ENCODE peak calls at places on chromosome 13, in eight cellular contexts. R is IMR-90; Z is Peyer's patch; Q is body of pancreas; J is BE2C; T is heart left ventricle; S is pancreas; C is naive thymus-derived CD4-positive, alpha-beta T cell. N is an unnamed sample. For H3K4me1 and H3K9me3, the result is how much of the 10 kb centered on the place peaks cover.

GRCh38 chr13:33797622-33798021 is 20.3 kb upstream of the RFC3 start:
- DNase-seq in R (no peak), Z (no peak), Q (no peak), J (no peak), T (no peak), S (no peak), C (no peak), N (no peak)

GRCh38 chr13:43061496-43062280 is 38.3 kb downstream of the DNAJC15 start:
- DNase-seq in R (no peak), Z (no peak), Q (no peak), J (no peak), T (no peak), S (no peak), C (no peak), N (no peak)

GRCh38 chr13:38814331-38814730 is 127.5 kb downstream of the FREM2 start:
- DNase-seq in R (no peak), Z (no peak), Q (no peak), J (no peak), T (no peak), S (no peak), C (no peak), N (no peak)

GRCh38 chr13:44393391-44393790 is 19.8 kb downstream of the SERP2 start:
- DNase-seq in R (no peak), Z (no peak), Q (no peak), J (no peak), T (no peak), S (peak), C (no peak), N (no peak)

GRCh38 chr13:65677906-65678305 is 1552.2 kb downstream of the PCDH9 start:
- DNase-seq in R (peak), Z (no peak), Q (no peak), J (no peak), T (no peak), S (no peak), C (no peak), N (no peak)

GRCh38 chr13:88948501-88948900 is 1277.3 kb downstream of the SLITRK5 start:
- DNase-seq in R (no peak), Z (no peak), Q (no peak), J (no peak), T (no peak), S (no peak), C (no peak), N (no peak)

GRCh38 chr13:77300176-77301141 is 26.4 kb downstream of the MYCBP2 start:
- DNase-seq in R (peak), Z (no peak), Q (no peak), J (no peak), T (no peak), S (no peak), C (no peak), N (no peak)

GRCh38 chr13:104678161-104678560 is 1611.9 kb upstream of the SLC10A2 start:
- DNase-seq in R (no peak), Z (no peak), Q (no peak), J (no peak), T (no peak), S (no peak), C (no peak), N (no peak)

GRCh38 chr13:35630551-35631275 is 154.2 kb upstream of the MAB21L1 start:
- DNase-seq in R (peak), Z (no peak), Q (no peak), J (peak), T (no peak), S (no peak), C (no peak), N (peak)

GRCh38 chr13:20190481-20191310 is 2.0 kb downstream of the GJB2 start:
- DNase-seq in R (peak), Z (no peak), Q (no peak), J (no peak), T (no peak), S (no peak), C (no peak), N (no peak)

GRCh38 chr13:86282450-86282849 is 483.2 kb upstream of the SLITRK6 start:
- DNase-seq in R (no peak), Z (no peak), Q (no peak), J (no peak), T (no peak), S (no peak), C (no peak), N (no peak)

GRCh38 chr13:35824395-35824794 is 306.8 kb downstream of the DCLK1 start:
- DNase-seq in R (no peak), Z (no peak), Q (no peak), J (no peak), T (no peak), S (no peak), C (no peak), N (no peak)

GRCh38 chr13:67223024-67223423 is 7.1 kb downstream of the PCDH9 start:
- DNase-seq in R (peak), Z (no peak), Q (no peak), J (no peak), T (no peak), S (no peak), C (no peak), N (no peak)

GRCh38 chr13:105798541-105798940 is 736.9 kb downstream of the EFNB2 start:
- DNase-seq in R (no peak), Z (no peak), Q (no peak), J (no peak), T (no peak), S (no peak), C (no peak), N (no peak)

GRCh38 chr13:75826391-75826790 is 190.3 kb downstream of the LMO7 start:
- DNase-seq in R (no peak), Z (no peak), Q (no peak), J (no peak), T (no peak), S (no peak), C (no peak), N (no peak)

GRCh38 chr13:73998631-73999030 is 135.6 kb downstream of the KLF12 start:
- DNase-seq in R (no peak), Z (no peak), Q (no peak), J (no peak), T (no peak), S (no peak), C (peak), N (no peak)

GRCh38 chr13:94914829-94915228 is 202.5 kb upstream of the SOX21 start:
- DNase-seq in R (no peak), Z (no peak), Q (no peak), J (no peak), T (no peak), S (no peak), C (no peak), N (no peak)

GRCh38 chr13:33590936-33591335 is 227.0 kb upstream of the RFC3 start:
- DNase-seq in R (no peak), Z (no peak), Q (no peak), J (no peak), T (no peak), S (no peak), C (no peak), N (no peak)

GRCh38 chr13:50699874-50700663 is 143.4 kb downstream of the DLEU7 start:
- DNase-seq in R (no peak), Z (no peak), Q (no peak), J (no peak), T (no peak), S (no peak), C (no peak), N (no peak)

GRCh38 chr13:87677043-87677333 is 5.8 kb downstream of the SLITRK5 start:
- DNase-seq in R (no peak), Z (no peak), Q (no peak), J (no peak), T (no peak), S (no peak), C (no peak), N (no peak)
- H3K4me1 ChIP-seq in R (under half), Z (under half), Q (under half), J (under half), T (under half), S (under half), C (under half), N (under half)

GRCh38 chr13:113448545-113448884 is 4.8 kb downstream of the ADPRHL1 start:
- DNase-seq in R (no peak), Z (no peak), Q (peak), J (no peak), T (peak), S (peak), C (no peak), N (no peak)

GRCh38 chr13:113447596-113447995 is 5.7 kb downstream of the ADPRHL1 start:
- DNase-seq in R (no peak), Z (no peak), Q (no peak), J (no peak), T (no peak), S (no peak), C (no peak), N (no peak)

GRCh38 chr13:113443991-113444390 is 9.3 kb downstream of the ADPRHL1 start:
- DNase-seq in R (no peak), Z (no peak), Q (no peak), J (no peak), T (peak), S (no peak), C (no peak), N (no peak)

GRCh38 chr13:113445791-113446487 is 7.3 kb downstream of the ADPRHL1 start:
- DNase-seq in R (no peak), Z (peak), Q (no peak), J (peak), T (no peak), S (no peak), C (no peak), N (no peak)

DNA sequence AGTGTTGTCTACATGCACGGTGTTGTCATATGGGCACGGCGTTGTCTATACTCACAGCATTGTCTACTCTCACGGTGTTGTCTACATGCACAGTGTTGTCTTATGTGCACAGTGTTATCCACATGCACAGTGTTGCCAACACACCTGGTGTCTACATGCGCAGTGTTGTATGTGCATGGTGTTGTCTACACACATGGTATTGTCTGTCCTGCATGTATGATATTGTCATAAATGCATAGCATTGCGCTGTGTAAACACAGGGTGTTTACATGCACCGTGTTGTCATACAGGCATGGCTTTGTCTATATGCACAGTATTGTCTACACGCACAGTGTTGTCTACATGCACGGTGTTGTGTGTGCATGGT is 6.8 kb downstream of the ADPRHL1 start:
- DNase-seq in R (no peak), Z (no peak), Q (no peak), J (no peak), T (no peak), S (no peak), C (no peak), N (no peak)
- H3K4me3 ChIP-seq in R (no peak), Z (no peak), Q (no peak), J (no peak), T (no peak), S (no peak), C (no peak), N (no peak)

GRCh38 chr13:31310356-31310755 is 110.6 kb downstream of the B3GLCT start:
- DNase-seq in R (no peak), Z (no peak), Q (no peak), J (no peak), T (no peak), S (no peak), C (no peak), N (no peak)
- H3K9me3 ChIP-seq in R (under half), Z (under half), Q (under half), J (under half), T (under half), S (under half), C (under half), N (under half)

GRCh38 chr13:109759609-109760008 is 26.8 kb downstream of the IRS2 start:
- DNase-seq in R (no peak), Z (no peak), Q (no peak), J (no peak), T (no peak), S (no peak), C (no peak), N (no peak)
- H3K4me1 ChIP-seq in R (under half), Z (under half), Q (under half), J (under half), T (under half), S (under half), C (under half), N (under half)

DNA sequence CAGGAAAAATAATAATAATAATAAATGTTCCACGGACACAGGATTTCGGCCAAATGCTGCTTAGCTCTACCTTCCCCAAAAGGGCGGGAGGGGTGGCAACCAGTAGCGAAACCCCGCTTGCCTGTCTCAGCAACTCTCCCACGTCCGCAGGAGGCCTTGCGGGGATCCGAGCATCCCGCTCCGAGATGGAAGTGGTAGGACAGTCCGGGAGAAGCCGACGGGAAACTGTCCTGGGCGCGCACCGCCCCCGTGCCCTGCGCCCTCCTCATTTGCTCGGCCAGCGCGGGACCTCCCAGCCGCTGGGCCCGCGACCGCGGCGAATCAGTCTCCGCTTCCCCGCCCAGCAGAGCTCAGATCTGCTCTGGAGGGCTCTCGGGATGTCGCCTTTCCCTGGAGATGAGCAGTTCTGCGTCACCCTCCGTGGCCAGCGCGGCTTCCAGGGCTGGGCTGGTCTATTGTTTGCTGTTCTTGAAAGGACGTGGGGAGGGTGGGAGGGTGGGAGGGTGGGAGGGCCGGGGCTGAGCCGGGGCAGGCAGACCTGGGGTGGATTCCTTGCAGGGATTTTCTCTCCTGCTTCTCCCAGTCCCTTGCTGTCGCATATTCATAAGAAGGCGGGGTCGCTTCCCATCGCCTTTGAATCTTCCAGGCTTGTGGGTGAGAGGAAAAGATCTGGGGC is 48.8 kb upstream of the PABPC3 start:
- DNase-seq in R (peak), Z (no peak), Q (no peak), J (no peak), T (no peak), S (no peak), C (no peak), N (no peak)
- H3K4me3 ChIP-seq in R (peak), Z (no peak), Q (no peak), J (no peak), T (peak), S (no peak), C (no peak), N (no peak)

GRCh38 chr13:51811046-51811445 is 7.1 kb upstream of the DHRS12 start:
- DNase-seq in R (no peak), Z (no peak), Q (no peak), J (no peak), T (no peak), S (no peak), C (no peak), N (no peak)
- H3K9me3 ChIP-seq in R (under half), Z (under half), Q (under half), J (under half), T (under half), S (under half), C (under half), N (under half)

DNA sequence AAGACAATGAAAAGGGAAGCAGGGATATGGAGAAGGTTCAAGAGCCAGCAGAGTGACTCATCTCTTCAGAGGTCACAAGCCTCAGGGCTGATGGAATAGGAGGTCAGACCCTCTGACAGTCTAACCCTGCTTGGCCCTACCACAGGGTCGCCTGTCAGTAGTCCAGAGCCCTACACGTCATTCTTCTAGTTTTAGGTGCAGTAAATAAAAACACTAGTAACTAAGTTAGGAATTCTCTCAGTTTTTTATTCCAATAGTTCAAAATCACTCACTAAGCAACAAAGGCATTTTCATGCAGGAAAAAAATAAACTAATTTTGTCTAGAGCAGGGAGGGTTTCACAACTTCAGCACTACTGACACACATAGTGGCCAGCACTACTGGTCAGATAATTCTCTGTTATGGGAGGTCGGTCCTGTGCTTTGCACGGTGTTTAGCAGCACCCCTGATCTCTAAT is 27.2 kb downstream of the FOXO1 start:
- DNase-seq in R (no peak), Z (no peak), Q (no peak), J (no peak), T (peak), S (no peak), C (no peak), N (no peak)
- H3K4me1 ChIP-seq in R (under half), Z (under half), Q (under half), J (under half), T (under half), S (under half), C (half or more), N (under half)

GRCh38 chr13:49356224-49356623 is 87.6 kb downstream of the CAB39L start:
- DNase-seq in R (peak), Z (no peak), Q (no peak), J (no peak), T (no peak), S (no peak), C (no peak), N (no peak)
- H3K4me3 ChIP-seq in R (no peak), Z (no peak), Q (no peak), J (no peak), T (no peak), S (no peak), C (no peak), N (no peak)

DNA sequence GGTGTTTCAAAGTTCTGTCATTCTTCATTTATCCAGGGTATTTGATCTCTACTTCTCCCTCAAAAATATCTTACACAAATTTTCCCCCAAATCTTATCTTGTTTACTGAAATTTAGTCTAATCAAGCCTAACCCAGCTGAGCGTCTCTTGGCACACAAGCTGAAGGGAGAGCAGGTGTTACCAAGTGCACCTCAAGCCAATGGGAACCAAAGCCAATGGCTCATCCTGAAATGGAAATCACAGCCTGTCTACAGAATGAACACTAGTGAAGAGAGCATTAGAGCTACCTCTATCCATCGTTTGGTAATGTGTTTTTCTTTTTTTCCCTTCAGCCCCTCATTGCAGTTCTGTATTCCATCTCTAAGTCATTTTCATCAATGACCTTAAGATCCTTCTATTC is 1350.8 kb downstream of the OLFM4 start:
- DNase-seq in R (no peak), Z (no peak), Q (no peak), J (no peak), T (no peak), S (no peak), C (no peak), N (no peak)
- H3K9me3 ChIP-seq in R (under half), Z (under half), Q (under half), J (under half), T (under half), S (under half), C (under half), N (under half)

N was measured in HAP-1.